ENCODE peak calls at places on chromosomes 1 and 21, in eight cellular contexts. X, A, N, M, S, W, T and J are unnamed samples.

GRCh38 chr1:218382261-218382660 is 37.1 kb downstream of the TGFB2 start:
- DNase-seq in N (no peak), A (no peak), T (no peak), W (no peak), M (no peak), X (no peak), S (no peak), J (no peak)

GRCh38 chr1:209743145-209743482 is 12.7 kb upstream of the TRAF3IP3 start:
- DNase-seq in S (peak; percentile 80), T (no peak), M (no peak), A (peak; percentile 66), X (no peak), W (peak; percentile 42), N (peak; percentile 70), J (no peak)

GRCh38 chr1:87224209-87224608 is 104.5 kb upstream of the LMO4 start:
- DNase-seq in N (no peak), S (no peak), T (peak; percentile 77), A (no peak), X (no peak), W (no peak), M (no peak), J (no peak)

GRCh38 chr1:57517587-57518397 is 93.9 kb upstream of the DAB1 start:
- DNase-seq in W (no peak), X (no peak), A (no peak), N (no peak), T (no peak), S (no peak), M (no peak), J (no peak)

GRCh38 chr1:204335085-204335484 is 24.6 kb downstream of the PLEKHA6 start:
- DNase-seq in A (no peak), X (no peak), W (no peak), M (no peak), S (no peak), T (peak; percentile 53), N (no peak), J (no peak)

GRCh38 chr1:42966688-42967609 is 8.3 kb upstream of the SLC2A1 start:
- DNase-seq in A (no peak), W (no peak), N (peak; percentile 27), T (peak; percentile 85), X (no peak), S (no peak), M (peak; percentile 56), J (peak; percentile 88)

GRCh38 chr1:3369437-3370076 is 84.9 kb upstream of the ARHGEF16 start:
- DNase-seq in W (peak; percentile 45), A (peak; percentile 55), X (no peak), S (no peak), N (peak; percentile 89), M (no peak), T (no peak), J (no peak)

GRCh38 chr1:236176337-236177336 is 34.3 kb downstream of the GPR137B start:
- DNase-seq in N (no peak), S (no peak), A (no peak), T (no peak), X (no peak), M (no peak), W (no peak), J (no peak)

GRCh38 chr1:186167096-186167668 is 207.9 kb downstream of the TPR start:
- DNase-seq in X (no peak), T (no peak), A (no peak), S (no peak), W (no peak), N (no peak), M (no peak), J (no peak)

GRCh38 chr1:90201467-90202358 is 206.8 kb downstream of the ZNF326 start:
- DNase-seq in A (no peak), M (no peak), X (no peak), W (no peak), S (no peak), N (no peak), T (peak; percentile 82), J (no peak)

GRCh38 chr1:65467536-65467935 is 47.1 kb downstream of the LEPR start:
- DNase-seq in A (no peak), M (peak; percentile 95), T (peak; percentile 16), N (no peak), X (no peak), S (no peak), W (no peak), J (peak; percentile 93)

GRCh38 chr1:204692320-204692851 is 6.8 kb upstream of the LRRN2 start:
- DNase-seq in S (no peak), N (no peak), X (no peak), M (no peak), T (no peak), A (no peak), W (no peak), J (peak; percentile 66)

GRCh38 chr1:193402977-193403376 is 216.6 kb upstream of the B3GALT2 start:
- DNase-seq in W (no peak), S (no peak), X (no peak), A (no peak), M (no peak), T (no peak), N (no peak), J (no peak)

DNA sequence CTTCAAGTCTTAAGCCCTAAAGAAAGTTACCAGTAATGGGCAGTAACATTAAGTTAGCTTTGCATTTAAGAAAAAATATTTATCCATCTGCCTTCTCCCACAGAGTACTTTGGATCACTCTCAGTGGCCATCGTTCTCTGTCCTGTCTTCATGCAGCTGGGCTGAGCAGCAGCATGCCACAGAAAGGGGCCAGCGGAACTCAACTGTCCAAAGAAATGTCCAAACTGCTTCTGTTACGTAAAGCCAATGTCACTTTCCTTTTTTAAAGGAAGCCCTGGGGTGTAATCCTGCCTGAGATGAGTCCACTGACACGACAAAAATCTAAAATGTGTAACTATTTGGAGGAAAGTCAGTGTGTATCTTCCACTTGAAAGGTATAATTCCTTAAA is 291.6 kb downstream of the SMYD3 start:
- DNase-seq in W (no peak), S (no peak), X (no peak), M (no peak), A (no peak), T (no peak), N (no peak), J (no peak)
- H3K27ac ChIP-seq in W (no peak overlapping the region), S (no peak overlapping the region), X (no peak overlapping the region), M (no peak overlapping the region), A (no peak overlapping the region), T (peak overlapping the region; percentile 80), N (no peak overlapping the region), J (peak overlapping the region; percentile 38)

DNA sequence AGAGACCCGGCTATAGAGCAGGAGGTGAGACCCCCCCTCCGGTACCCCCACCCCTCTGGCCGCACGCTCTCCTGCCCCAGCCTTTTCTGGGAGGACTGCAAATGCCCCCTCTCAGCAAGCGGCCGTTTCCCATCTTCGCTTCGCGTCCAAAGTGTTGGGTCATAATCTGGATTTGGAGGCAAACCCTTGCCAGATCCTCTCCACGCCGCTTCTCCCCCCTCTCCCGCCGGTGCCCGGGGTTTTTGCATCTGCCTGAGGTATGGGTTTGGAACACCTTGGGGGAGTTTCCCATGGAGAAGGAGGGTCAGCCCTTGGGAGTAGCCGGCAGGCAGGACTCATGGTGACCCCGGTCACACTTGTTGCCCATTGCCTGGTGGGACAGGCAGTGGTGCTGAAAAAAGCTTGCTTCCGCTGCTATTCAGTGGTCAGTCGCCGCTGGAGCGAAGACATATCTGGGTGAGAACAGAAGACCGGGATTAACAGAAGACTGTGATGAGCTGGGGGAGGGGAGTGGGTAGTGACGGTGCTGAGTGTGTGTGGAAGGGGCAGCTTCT is 948 bp downstream of the KCNK2 start:
- DNase-seq in N (no peak), T (no peak), A (peak; percentile 15), S (no peak), W (no peak), M (no peak), X (no peak), J (peak; percentile 78)
- H3K4me3 ChIP-seq in N (peak overlapping the region; percentile 30), T (no peak overlapping the region), A (peak overlapping the region; percentile 55), S (peak overlapping the region; percentile 14), W (peak overlapping the region; percentile 54), M (no peak overlapping the region), X (no peak overlapping the region), J (peak overlapping the region; percentile 72)

GRCh38 chr1:232556336-232556735 is 73.6 kb downstream of the SIPA1L2 start:
- DNase-seq in T (no peak), X (no peak), A (no peak), W (no peak), N (no peak), M (no peak), S (no peak), J (peak; percentile 20)
- H3K27ac ChIP-seq in T (no peak overlapping the region), X (no peak overlapping the region), A (peak overlapping the region; percentile 67), W (peak overlapping the region; percentile 77), N (no peak overlapping the region), M (no peak overlapping the region), S (no peak overlapping the region), J (peak overlapping the region; percentile 87)

GRCh38 chr21:25913488-25913887 is 178.7 kb downstream of the GABPA start:
- DNase-seq in N (no peak), M (no peak), S (no peak), T (no peak), X (no peak), W (no peak), A (no peak), J (no peak)
- H3K4me3 ChIP-seq in N (no peak overlapping the region), M (no peak overlapping the region), S (no peak overlapping the region), T (no peak overlapping the region), X (no peak overlapping the region), W (no peak overlapping the region), A (no peak overlapping the region), J (no peak overlapping the region)

DNA sequence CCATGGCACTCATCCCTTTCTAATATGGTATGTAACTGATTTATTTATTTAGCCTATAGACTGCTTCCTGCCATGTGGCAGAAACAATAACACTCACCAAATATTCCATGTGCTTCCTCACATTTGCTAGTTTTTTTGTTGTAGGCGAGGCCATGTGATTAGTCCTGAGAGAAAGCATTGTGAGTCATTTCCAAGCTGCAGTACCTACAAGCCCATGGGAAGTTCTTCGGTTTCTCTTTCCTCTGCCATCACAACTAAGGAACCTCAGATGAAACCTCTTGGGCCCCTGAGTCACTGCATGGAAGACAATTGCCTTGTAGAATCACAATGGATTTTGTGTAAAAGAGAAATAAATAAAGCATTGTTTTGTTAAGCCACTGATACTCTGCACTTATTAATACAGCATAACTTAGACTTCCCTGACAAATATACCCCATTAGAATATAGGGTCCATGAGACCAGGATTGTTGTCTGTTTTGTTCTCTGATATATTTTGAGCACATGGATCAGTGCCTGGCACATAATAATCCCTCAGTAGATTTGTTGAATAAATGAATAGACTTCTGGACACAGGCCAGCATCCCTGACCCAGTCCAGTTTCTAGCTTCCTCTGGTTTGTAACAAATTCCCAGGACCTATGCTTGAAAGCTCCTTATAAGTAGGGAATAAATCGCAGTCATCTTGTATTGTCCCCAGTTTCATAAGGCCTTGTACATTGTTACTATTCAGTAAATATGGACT is 58.3 kb upstream of the GADD45A start:
- DNase-seq in T (peak; percentile 81), N (no peak), W (no peak), M (no peak), S (no peak), A (no peak), X (no peak), J (no peak)
- H3K27ac ChIP-seq in T (peak overlapping the region; percentile 48), N (no peak overlapping the region), W (no peak overlapping the region), M (no peak overlapping the region), S (no peak overlapping the region), A (peak overlapping the region; percentile 9), X (no peak overlapping the region), J (no peak overlapping the region)